ENCODE peak calls at places on chromosomes 13 and 19, in eight cellular contexts. One of them, this sample, is unnamed.

GRCh38 chr13:113076681-113077401 is 28.8 kb upstream of the F7 start:
- DNase-seq in body of pancreas: no peak
- DNase-seq in transverse colon: no peak
- DNase-seq in K562: no peak
- DNase-seq in right lobe of liver: no peak
- DNase-seq in suprapubic skin: peak; percentile 46
- DNase-seq in A549: no peak
- DNase-seq in uterus: no peak
- DNase-seq in this sample: no peak

GRCh38 chr19:30024091-30024490 is 82.1 kb downstream of the URI1 start:
- DNase-seq in body of pancreas: no peak
- DNase-seq in transverse colon: no peak
- DNase-seq in K562: no peak
- DNase-seq in right lobe of liver: no peak
- DNase-seq in suprapubic skin: no peak
- DNase-seq in A549: no peak
- DNase-seq in uterus: no peak
- DNase-seq in this sample: no peak

GRCh38 chr19:46775642-46776258 is 12.6 kb downstream of the SLC1A5 start:
- DNase-seq in body of pancreas: no peak
- DNase-seq in transverse colon: no peak
- DNase-seq in K562: no peak
- DNase-seq in right lobe of liver: no peak
- DNase-seq in suprapubic skin: no peak
- DNase-seq in A549: no peak
- DNase-seq in uterus: no peak
- DNase-seq in this sample: no peak

GRCh38 chr13:109803822-109804221 is 17.4 kb upstream of the IRS2 start:
- DNase-seq in body of pancreas: no peak
- DNase-seq in transverse colon: no peak
- DNase-seq in K562: no peak
- DNase-seq in right lobe of liver: no peak
- DNase-seq in suprapubic skin: no peak
- DNase-seq in A549: no peak
- DNase-seq in uterus: no peak
- DNase-seq in this sample: no peak

GRCh38 chr13:110520431-110521295 is 40.9 kb downstream of the RAB20 start:
- DNase-seq in body of pancreas: peak; percentile 60
- DNase-seq in transverse colon: peak; percentile 88
- DNase-seq in K562: no peak
- DNase-seq in right lobe of liver: peak; percentile 90
- DNase-seq in suprapubic skin: peak; percentile 92
- DNase-seq in A549: no peak
- DNase-seq in uterus: peak; percentile 65
- DNase-seq in this sample: peak; percentile 91

GRCh38 chr19:4713384-4713951 is 10.2 kb downstream of the DPP9 start:
- DNase-seq in body of pancreas: peak; percentile 36
- DNase-seq in transverse colon: peak; percentile 93
- DNase-seq in K562: no peak
- DNase-seq in right lobe of liver: peak; percentile 88
- DNase-seq in suprapubic skin: peak; percentile 92
- DNase-seq in A549: peak; percentile 92
- DNase-seq in uterus: peak; percentile 87
- DNase-seq in this sample: peak; percentile 70

GRCh38 chr13:112928958-112929777 is 39.8 kb upstream of the MCF2L start:
- DNase-seq in body of pancreas: no peak
- DNase-seq in transverse colon: peak; percentile 66
- DNase-seq in K562: no peak
- DNase-seq in right lobe of liver: peak; percentile 92
- DNase-seq in suprapubic skin: no peak
- DNase-seq in A549: no peak
- DNase-seq in uterus: no peak
- DNase-seq in this sample: no peak

GRCh38 chr13:24073657-24074056 is 86.9 kb upstream of the SPATA13 start:
- DNase-seq in body of pancreas: no peak
- DNase-seq in transverse colon: no peak
- DNase-seq in K562: no peak
- DNase-seq in right lobe of liver: no peak
- DNase-seq in suprapubic skin: no peak
- DNase-seq in A549: no peak
- DNase-seq in uterus: no peak
- DNase-seq in this sample: no peak

GRCh38 chr13:75832812-75833211 is 196.7 kb downstream of the LMO7 start:
- DNase-seq in body of pancreas: no peak
- DNase-seq in transverse colon: no peak
- DNase-seq in K562: no peak
- DNase-seq in right lobe of liver: no peak
- DNase-seq in suprapubic skin: no peak
- DNase-seq in A549: no peak
- DNase-seq in uterus: no peak
- DNase-seq in this sample: no peak

GRCh38 chr13:32031815-32032345 is 306 bp downstream of the FRY start:
- DNase-seq in body of pancreas: no peak
- DNase-seq in transverse colon: no peak
- DNase-seq in K562: no peak
- DNase-seq in right lobe of liver: no peak
- DNase-seq in suprapubic skin: no peak
- DNase-seq in A549: no peak
- DNase-seq in uterus: no peak
- DNase-seq in this sample: no peak

GRCh38 chr13:43990829-43991228 is 111.1 kb downstream of the LACC1 start:
- DNase-seq in body of pancreas: no peak
- DNase-seq in transverse colon: no peak
- DNase-seq in K562: no peak
- DNase-seq in right lobe of liver: no peak
- DNase-seq in suprapubic skin: no peak
- DNase-seq in A549: no peak
- DNase-seq in uterus: no peak
- DNase-seq in this sample: no peak

GRCh38 chr13:43994999-43995859 is 115.5 kb downstream of the LACC1 start:
- DNase-seq in body of pancreas: no peak
- DNase-seq in transverse colon: no peak
- DNase-seq in K562: no peak
- DNase-seq in right lobe of liver: no peak
- DNase-seq in suprapubic skin: no peak
- DNase-seq in A549: no peak
- DNase-seq in uterus: no peak
- DNase-seq in this sample: no peak

GRCh38 chr13:43990021-43990420 is 110.3 kb downstream of the LACC1 start:
- DNase-seq in body of pancreas: no peak
- DNase-seq in transverse colon: no peak
- DNase-seq in K562: no peak
- DNase-seq in right lobe of liver: no peak
- DNase-seq in suprapubic skin: no peak
- DNase-seq in A549: no peak
- DNase-seq in uterus: no peak
- DNase-seq in this sample: no peak

GRCh38 chr13:43988302-43988701 is 108.6 kb downstream of the LACC1 start:
- DNase-seq in body of pancreas: no peak
- DNase-seq in transverse colon: no peak
- DNase-seq in K562: no peak
- DNase-seq in right lobe of liver: no peak
- DNase-seq in suprapubic skin: no peak
- DNase-seq in A549: no peak
- DNase-seq in uterus: no peak
- DNase-seq in this sample: no peak

DNA sequence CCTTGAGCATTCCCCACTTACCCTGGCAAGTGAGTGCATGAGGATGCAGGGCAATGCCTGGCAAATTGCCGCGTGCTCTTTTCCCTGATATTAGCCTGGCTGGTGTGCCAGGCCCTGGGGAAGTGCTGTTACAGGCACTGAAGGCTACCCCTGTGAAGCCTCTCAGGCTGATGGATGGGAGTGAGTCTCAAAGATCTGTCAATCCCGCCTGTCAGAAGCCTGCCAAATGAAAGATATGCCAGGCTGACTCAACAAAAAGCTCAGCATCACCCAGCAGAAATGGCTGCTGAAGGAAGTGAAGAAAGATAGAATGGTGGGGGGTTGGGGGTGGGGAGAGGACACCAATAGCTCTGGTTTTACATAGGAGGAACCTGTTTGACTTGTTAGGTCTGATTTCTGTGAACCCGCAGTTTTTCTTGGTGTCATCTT is 112.1 kb downstream of the LACC1 start:
- DNase-seq in body of pancreas: no peak
- DNase-seq in transverse colon: no peak
- DNase-seq in K562: no peak
- DNase-seq in right lobe of liver: no peak
- DNase-seq in suprapubic skin: no peak
- DNase-seq in A549: no peak
- DNase-seq in uterus: no peak
- DNase-seq in this sample: no peak
- TF ChIP-seq POLR2A in body of pancreas: no peak
- TF ChIP-seq POLR2A in transverse colon: no peak
- TF ChIP-seq POLR2A in K562: no peak
- TF ChIP-seq POLR2A in right lobe of liver: no peak
- TF ChIP-seq POLR2A in suprapubic skin: no peak
- TF ChIP-seq POLR2A in A549: no peak
- TF ChIP-seq POLR2A in uterus: no peak
- TF ChIP-seq POLR2A in this sample: no peak

GRCh38 chr19:18741566-18742121 is 49.5 kb downstream of the COMP start:
- DNase-seq in body of pancreas: peak; percentile 81
- DNase-seq in transverse colon: peak; percentile 84
- DNase-seq in K562: no peak
- DNase-seq in right lobe of liver: no peak
- DNase-seq in suprapubic skin: no peak
- DNase-seq in A549: no peak
- DNase-seq in uterus: peak; percentile 36
- DNase-seq in this sample: no peak
- H3K4me1 ChIP-seq in body of pancreas: peaks cover 53% of the 10 kb centered on the region
- H3K4me1 ChIP-seq in transverse colon: peaks cover 50% of the 10 kb centered on the region
- H3K4me1 ChIP-seq in K562: peaks cover 25% of the 10 kb centered on the region
- H3K4me1 ChIP-seq in right lobe of liver: no peaks in the 10 kb centered on the region
- H3K4me1 ChIP-seq in suprapubic skin: peaks cover 13% of the 10 kb centered on the region
- H3K4me1 ChIP-seq in A549: peaks cover 9% of the 10 kb centered on the region
- H3K4me1 ChIP-seq in uterus: peaks cover 5% of the 10 kb centered on the region
- H3K4me1 ChIP-seq in this sample: no peaks in the 10 kb centered on the region

GRCh38 chr19:35508129-35508528 is 5.3 kb downstream of the DMKN start:
- DNase-seq in body of pancreas: no peak
- DNase-seq in transverse colon: no peak
- DNase-seq in K562: no peak
- DNase-seq in right lobe of liver: no peak
- DNase-seq in suprapubic skin: no peak
- DNase-seq in A549: no peak
- DNase-seq in uterus: no peak
- DNase-seq in this sample: no peak

GRCh38 chr19:35510626-35510964 is 2.9 kb downstream of the DMKN start:
- DNase-seq in body of pancreas: no peak
- DNase-seq in transverse colon: no peak
- DNase-seq in K562: no peak
- DNase-seq in right lobe of liver: no peak
- DNase-seq in suprapubic skin: no peak
- DNase-seq in A549: no peak
- DNase-seq in uterus: no peak
- DNase-seq in this sample: no peak

GRCh38 chr19:35511337-35511736 is 2.1 kb downstream of the DMKN start:
- DNase-seq in body of pancreas: no peak
- DNase-seq in transverse colon: no peak
- DNase-seq in K562: no peak
- DNase-seq in right lobe of liver: no peak
- DNase-seq in suprapubic skin: no peak
- DNase-seq in A549: no peak
- DNase-seq in uterus: no peak
- DNase-seq in this sample: no peak

GRCh38 chr19:35509018-35509652 is 4.3 kb downstream of the DMKN start:
- DNase-seq in body of pancreas: peak; percentile 76
- DNase-seq in transverse colon: peak; percentile 71
- DNase-seq in K562: no peak
- DNase-seq in right lobe of liver: no peak
- DNase-seq in suprapubic skin: no peak
- DNase-seq in A549: no peak
- DNase-seq in uterus: no peak
- DNase-seq in this sample: no peak

DNA sequence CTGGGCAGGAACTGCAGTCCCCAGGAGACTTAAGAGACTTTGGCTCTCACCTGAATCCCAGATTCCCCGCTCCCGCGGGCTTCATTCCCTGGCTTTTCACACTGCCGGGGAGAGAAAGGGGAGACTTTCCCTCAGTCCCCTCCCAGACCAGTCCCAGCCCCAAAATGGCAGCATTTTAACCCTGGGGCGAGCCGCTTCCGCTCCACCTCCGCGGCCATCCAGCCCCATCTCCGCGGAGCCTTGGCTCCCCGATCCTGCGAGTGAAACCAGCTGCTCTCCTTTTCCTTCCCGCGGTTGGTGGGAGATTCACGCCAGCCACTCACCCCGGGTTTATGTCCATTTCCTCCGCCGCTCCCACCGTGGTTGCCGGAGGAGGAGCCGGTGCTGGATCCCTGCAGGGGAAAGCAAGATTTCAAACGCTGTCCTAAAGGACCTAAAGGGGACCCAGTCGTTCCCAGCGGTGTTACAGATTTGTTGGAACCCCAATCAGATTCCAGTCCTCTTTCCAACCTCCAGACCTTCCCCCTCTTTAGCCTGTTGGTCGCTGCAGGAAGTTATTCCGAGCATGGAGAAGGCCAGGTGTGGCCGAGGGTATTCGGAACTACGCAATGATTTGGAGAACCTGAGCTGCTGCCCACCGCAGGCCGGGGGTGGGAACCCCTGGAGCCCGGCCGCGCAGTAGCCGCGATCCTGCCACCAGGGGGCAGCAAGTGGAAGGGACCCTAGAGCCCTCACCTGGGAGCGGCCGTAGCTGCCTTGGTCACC is 3.4 kb downstream of the DMKN start:
- DNase-seq in body of pancreas: peak; percentile 92
- DNase-seq in transverse colon: peak; percentile 86
- DNase-seq in K562: peak; percentile 93
- DNase-seq in right lobe of liver: peak; percentile 76
- DNase-seq in suprapubic skin: no peak
- DNase-seq in A549: peak; percentile 99
- DNase-seq in uterus: peak; percentile 74
- DNase-seq in this sample: peak; percentile 66
- H3K27ac ChIP-seq in body of pancreas: peak overlapping the region; percentile 89
- H3K27ac ChIP-seq in transverse colon: peak overlapping the region; percentile 13
- H3K27ac ChIP-seq in K562: no peak overlapping the region
- H3K27ac ChIP-seq in right lobe of liver: no peak overlapping the region
- H3K27ac ChIP-seq in suprapubic skin: peak overlapping the region; percentile 81
- H3K27ac ChIP-seq in A549: peak overlapping the region; percentile 57
- H3K27ac ChIP-seq in uterus: peak overlapping the region; percentile 72
- H3K27ac ChIP-seq in this sample: peak overlapping the region; percentile 32

DNA sequence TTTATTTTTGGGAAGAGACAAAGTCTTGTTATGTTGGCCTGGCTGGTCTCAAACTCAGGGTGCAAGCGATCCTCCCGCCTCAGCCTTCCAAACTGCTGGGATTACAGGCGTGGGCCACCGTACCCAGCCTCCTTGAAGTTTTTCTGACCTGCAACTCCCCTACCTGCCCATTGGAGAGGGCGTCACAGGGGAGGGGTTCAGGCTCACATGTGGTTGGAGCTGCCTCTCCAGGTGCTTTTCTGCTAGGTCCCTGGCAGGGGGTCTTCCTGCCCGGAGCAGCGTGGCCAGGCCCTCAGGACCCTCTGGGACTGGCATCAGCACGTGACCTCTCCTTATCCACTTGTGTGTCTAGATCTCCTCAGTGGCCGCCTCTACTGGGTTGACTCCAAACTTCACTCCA is 27.2 kb downstream of the LDLR start:
- DNase-seq in body of pancreas: no peak
- DNase-seq in transverse colon: no peak
- DNase-seq in K562: no peak
- DNase-seq in right lobe of liver: no peak
- DNase-seq in suprapubic skin: no peak
- DNase-seq in A549: no peak
- DNase-seq in uterus: no peak
- DNase-seq in this sample: no peak
- TF ChIP-seq POLR2A in body of pancreas: no peak
- TF ChIP-seq POLR2A in transverse colon: no peak
- TF ChIP-seq POLR2A in K562: peak; percentile 1
- TF ChIP-seq POLR2A in right lobe of liver: no peak
- TF ChIP-seq POLR2A in suprapubic skin: no peak
- TF ChIP-seq POLR2A in A549: no peak
- TF ChIP-seq POLR2A in uterus: no peak
- TF ChIP-seq POLR2A in this sample: no peak

GRCh38 chr13:30868806-30869470 is 37.1 kb upstream of the MEDAG start:
- DNase-seq in body of pancreas: no peak
- DNase-seq in transverse colon: no peak
- DNase-seq in K562: no peak
- DNase-seq in right lobe of liver: no peak
- DNase-seq in suprapubic skin: no peak
- DNase-seq in A549: no peak
- DNase-seq in uterus: no peak
- DNase-seq in this sample: no peak
- H3K4me1 ChIP-seq in body of pancreas: peaks cover 20% of the 10 kb centered on the region
- H3K4me1 ChIP-seq in transverse colon: peaks cover 15% of the 10 kb centered on the region
- H3K4me1 ChIP-seq in K562: no peaks in the 10 kb centered on the region
- H3K4me1 ChIP-seq in right lobe of liver: no peaks in the 10 kb centered on the region
- H3K4me1 ChIP-seq in suprapubic skin: peaks cover 62% of the 10 kb centered on the region
- H3K4me1 ChIP-seq in A549: peaks cover 17% of the 10 kb centered on the region
- H3K4me1 ChIP-seq in uterus: peaks cover 26% of the 10 kb centered on the region
- H3K4me1 ChIP-seq in this sample: peaks cover 31% of the 10 kb centered on the region